ENCODE peak calls at places on chromosomes 7 and 10, in four cellular contexts. J is fibroblast of villous mesenchyme; D is CD8-positive, alpha-beta T cell; K is HCT116. P is an unnamed sample.

GRCh38 chr10:135601-136464 is 578 bp downstream of the ZMYND11 start:
- DNase-seq in K (no peak), D (peak), J (peak), P (peak)

GRCh38 chr10:114405011-114405350 is 679 bp upstream of the AFAP1L2 start:
- DNase-seq in D (no peak), J (no peak), K (no peak), P (no peak)

GRCh38 chr10:43137971-43138756 is at the start of gene CSGALNACT2:
- DNase-seq in D (peak), J (peak), K (peak), P (peak)

GRCh38 chr7:127817466-127817865 is 165.5 kb downstream of the SND1 start:
- DNase-seq in J (no peak), D (no peak), K (no peak), P (no peak)

GRCh38 chr10:113562108-113562507 is 9.3 kb downstream of the HABP2 start:
- DNase-seq in D (no peak), K (no peak), J (no peak), P (no peak)

GRCh38 chr10:74797550-74797949 is 28.9 kb upstream of the KAT6B start:
- DNase-seq in K (no peak), D (no peak), J (no peak), P (no peak)

GRCh38 chr7:30469303-30469702 is 9.3 kb downstream of the NOD1 start:
- DNase-seq in K (peak), D (no peak), J (peak), P (peak)

GRCh38 chr7:155998328-155998691 is 186.0 kb upstream of the SHH start:
- DNase-seq in D (no peak), J (no peak), K (no peak), P (no peak)

GRCh38 chr7:22447008-22447407 is 53.0 kb downstream of the STEAP1B start:
- DNase-seq in D (no peak), K (no peak), J (no peak), P (no peak)

GRCh38 chr10:100740476-100741341 is 4.7 kb upstream of the PAX2 start:
- DNase-seq in K (no peak), D (no peak), J (no peak), P (no peak)

GRCh38 chr10:24008164-24009066 is 200.5 kb upstream of the KIAA1217 start:
- DNase-seq in K (no peak), D (no peak), J (peak), P (peak)

GRCh38 chr7:111833461-111833860 is 271.2 kb upstream of the IMMP2L start:
- DNase-seq in D (no peak), J (peak), K (no peak), P (peak)

GRCh38 chr10:80702143-80702542 is 164.4 kb downstream of the SH2D4B start:
- DNase-seq in D (no peak), J (no peak), K (no peak), P (no peak)

GRCh38 chr7:142381727-142382409 is 124.0 kb upstream of the PRSS58 start:
- DNase-seq in J (no peak), D (no peak), K (no peak), P (peak)

GRCh38 chr7:18671176-18671575 is 175.6 kb downstream of the HDAC9 start:
- DNase-seq in J (no peak), K (no peak), D (no peak), P (no peak)

GRCh38 chr7:11161499-11161898 is 187.8 kb downstream of the PHF14 start:
- DNase-seq in J (no peak), D (no peak), K (no peak), P (no peak)

GRCh38 chr10:8873310-8873709 is 818.8 kb downstream of the GATA3 start:
- DNase-seq in J (no peak), D (no peak), K (no peak), P (no peak)

GRCh38 chr10:5905854-5906507 is 15.9 kb downstream of the FBH1 start:
- DNase-seq in K (no peak), J (no peak), D (no peak), P (no peak)

GRCh38 chr10:93566435-93567276 is at the start of gene FFAR4:
- DNase-seq in D (no peak), J (peak), K (no peak), P (no peak)

GRCh38 chr7:158085741-158086695 is 501.6 kb downstream of the PTPRN2 start:
- DNase-seq in D (no peak), K (no peak), J (no peak), P (no peak)

GRCh38 chr10:117543245-117543998 is 876 bp downstream of the EMX2 start:
- DNase-seq in J (peak), D (no peak), K (no peak), P (no peak)

GRCh38 chr10:98299341-98299740 is 31.3 kb upstream of the LOXL4 start:
- DNase-seq in D (no peak), J (peak), K (no peak), P (peak)

GRCh38 chr10:58756126-58756525 is 243.5 kb downstream of the BICC1 start:
- DNase-seq in K (no peak), D (no peak), J (peak), P (peak)

GRCh38 chr7:128447944-128448556 is 7.6 kb upstream of the HILPDA start:
- DNase-seq in K (no peak), D (no peak), J (no peak), P (no peak)

GRCh38 chr7:152574892-152575511 is 100.9 kb downstream of the XRCC2 start:
- DNase-seq in K (no peak), J (no peak), D (no peak), P (no peak)

GRCh38 chr7:27242580-27243339 is at the start of gene EVX1:
- DNase-seq in K (no peak), D (no peak), J (peak), P (no peak)

GRCh38 chr10:129033790-129034272 is 433.2 kb upstream of the MGMT start:
- DNase-seq in D (no peak), K (no peak), J (no peak), P (no peak)

GRCh38 chr7:100102950-100103840 is 1.8 kb downstream of the AP4M1 start:
- DNase-seq in J (peak), D (no peak), K (no peak), P (peak)

GRCh38 chr10:32000937-32001336 is 55.3 kb downstream of the KIF5B start:
- DNase-seq in K (no peak), J (peak), D (no peak), P (peak)

GRCh38 chr10:117972168-117972822 is 74.4 kb downstream of the RAB11FIP2 start:
- DNase-seq in D (no peak), K (no peak), J (no peak), P (no peak)

GRCh38 chr7:55951637-55952351 is at the start of gene MRPS17:
- DNase-seq in J (peak), D (peak), K (peak), P (peak)

GRCh38 chr10:73247509-73248258 is 629 bp upstream of the DNAJC9 start:
- DNase-seq in K (no peak), J (peak), D (no peak), P (peak)

GRCh38 chr7:108486291-108486966 is 30.2 kb upstream of the NRCAM start:
- DNase-seq in D (no peak), J (no peak), K (no peak), P (peak)

GRCh38 chr10:128186959-128187787 is 61.0 kb upstream of the MKI67 start:
- DNase-seq in J (peak), D (peak), K (no peak), P (no peak)

GRCh38 chr10:133420579-133420978 is 3.8 kb downstream of the SPRN start:
- DNase-seq in J (no peak), K (no peak), D (no peak), P (no peak)

GRCh38 chr10:133420028-133420427 is 4.4 kb downstream of the SPRN start:
- DNase-seq in D (no peak), J (no peak), K (no peak), P (no peak)

GRCh38 chr10:133422223-133422820 is 2.1 kb downstream of the SPRN start:
- DNase-seq in D (no peak), J (no peak), K (no peak), P (no peak)

GRCh38 chr10:133421336-133422222 is 2.8 kb downstream of the SPRN start:
- DNase-seq in D (no peak), K (no peak), J (no peak), P (no peak)

GRCh38 chr10:133422821-133423771 is 1.3 kb downstream of the SPRN start:
- DNase-seq in K (no peak), J (no peak), D (no peak), P (no peak)
- H3K4me3 ChIP-seq in K (no peak), J (no peak), D (no peak), P (no peak)

GRCh38 chr10:3886191-3886590 is 101.2 kb upstream of the KLF6 start:
- DNase-seq in J (peak), D (no peak), K (no peak), P (peak)

GRCh38 chr10:3889961-3890522 is 105.0 kb upstream of the KLF6 start:
- DNase-seq in J (peak), K (peak), D (no peak), P (peak)

GRCh38 chr10:3886666-3887251 is 101.8 kb upstream of the KLF6 start:
- DNase-seq in D (no peak), J (peak), K (no peak), P (peak)

GRCh38 chr10:3887404-3887803 is 102.4 kb upstream of the KLF6 start:
- DNase-seq in D (no peak), K (no peak), J (no peak), P (no peak)

DNA sequence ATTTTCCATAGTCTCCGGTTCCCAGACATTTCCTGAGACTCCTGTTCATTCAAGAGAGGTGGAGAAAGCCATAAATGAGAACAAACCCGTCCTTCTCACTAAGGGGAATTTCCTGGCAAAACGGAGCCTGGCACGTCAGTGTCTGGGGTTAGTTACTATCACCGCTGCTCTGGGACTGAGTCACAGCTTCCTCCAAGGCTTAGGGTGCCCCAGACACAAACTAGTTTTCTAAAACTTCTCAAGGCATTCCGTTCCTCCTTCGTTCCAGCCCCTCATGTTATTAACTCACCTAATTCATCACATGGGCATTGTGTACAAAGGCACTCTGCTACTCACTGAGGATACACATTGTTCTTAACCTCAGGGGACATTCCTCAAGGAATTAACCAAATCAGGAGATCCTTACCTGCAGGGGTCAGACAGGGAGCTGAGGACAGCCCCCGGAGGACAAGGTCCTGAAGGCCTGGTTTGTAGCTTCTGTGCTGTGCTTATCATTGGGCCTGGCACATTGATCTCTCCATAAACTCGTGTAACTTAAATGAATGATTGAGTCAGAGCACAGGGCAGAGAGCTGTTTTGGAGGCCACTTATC is 103.0 kb upstream of the KLF6 start:
- DNase-seq in D (peak), K (no peak), J (peak), P (peak)
- TF ChIP-seq CTCF in D (no peak), K (no peak), J (no peak), P (peak)

GRCh38 chr7:106464169-106464568 is 179.4 kb upstream of the NAMPT start:
- DNase-seq in D (no peak), K (no peak), J (no peak), P (peak)

GRCh38 chr7:106462914-106463482 is 178.2 kb upstream of the NAMPT start:
- DNase-seq in K (no peak), J (no peak), D (no peak), P (no peak)

GRCh38 chr7:106466867-106467266 is 182.1 kb upstream of the NAMPT start:
- DNase-seq in D (no peak), K (no peak), J (no peak), P (no peak)

GRCh38 chr7:106464651-106465050 is 179.9 kb upstream of the NAMPT start:
- DNase-seq in J (no peak), K (no peak), D (no peak), P (no peak)

DNA sequence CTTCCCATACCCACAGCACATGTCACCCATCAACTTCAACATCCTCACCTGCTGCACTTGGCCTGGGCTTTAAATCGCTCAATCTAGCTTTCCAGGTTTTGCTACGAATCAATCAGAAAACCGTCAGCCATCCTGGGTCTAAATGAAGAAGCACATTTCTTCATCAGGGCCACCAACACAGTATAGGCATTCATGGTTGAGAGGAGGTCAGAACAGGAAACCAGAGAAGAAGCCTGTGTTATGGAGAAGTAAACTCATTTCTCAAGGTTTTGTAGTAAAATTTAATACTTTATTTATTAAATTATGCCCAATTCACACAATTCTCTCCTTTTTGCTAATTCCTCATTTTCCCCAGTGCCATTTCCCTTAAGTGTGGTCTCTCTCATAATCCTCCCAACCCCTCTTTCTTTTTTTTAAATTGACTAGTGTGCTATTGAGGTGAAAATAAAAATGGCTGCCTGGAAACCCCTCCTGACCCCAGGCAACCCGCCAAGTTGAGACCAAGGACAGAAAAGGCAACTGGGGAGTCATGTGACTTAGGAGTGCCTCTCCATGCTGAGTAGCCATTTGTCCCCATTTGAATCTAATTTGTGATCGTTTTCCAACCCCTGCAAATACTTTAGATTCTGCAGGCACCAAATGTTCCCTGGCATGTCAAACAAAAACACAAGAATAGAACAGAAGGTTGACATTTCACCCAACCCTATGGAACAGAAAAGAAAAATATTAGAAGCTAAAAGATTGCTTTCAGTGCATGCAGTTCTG is 181.1 kb upstream of the NAMPT start:
- DNase-seq in D (no peak), K (no peak), J (no peak), P (peak)
- H3K4me3 ChIP-seq in D (no peak), K (no peak), J (no peak), P (no peak)

GRCh38 chr10:116270691-116271592 is 2.1 kb downstream of the GFRA1 start:
- DNase-seq in J (no peak), D (no peak), K (no peak), P (no peak)
- TF ChIP-seq CTCF in J (no peak), D (no peak), K (no peak), P (no peak)

GRCh38 chr7:138170959-138171703 is 94.9 kb downstream of the AKR1D1 start:
- DNase-seq in K (no peak), J (no peak), D (no peak), P (no peak)
- H3K4me3 ChIP-seq in K (no peak), J (no peak), D (no peak), P (no peak)

GRCh38 chr7:95045236-95045923 is 138.0 kb downstream of the PPP1R9A start:
- DNase-seq in J (no peak), K (no peak), D (no peak), P (peak)
- TF ChIP-seq CTCF in J (no peak), K (peak), D (no peak), P (peak)

GRCh38 chr7:44145969-44146897 is 5.1 kb upstream of the MYL7 start:
- DNase-seq in D (peak), J (peak), K (peak), P (peak)

GRCh38 chr7:44144426-44144967 is 3.4 kb upstream of the MYL7 start:
- DNase-seq in D (no peak), K (no peak), J (no peak), P (no peak)

GRCh38 chr7:44144968-44145418 is 3.9 kb upstream of the MYL7 start:
- DNase-seq in K (no peak), J (no peak), D (no peak), P (no peak)

GRCh38 chr7:44147026-44147881 is 6.1 kb upstream of the MYL7 start:
- DNase-seq in D (no peak), K (no peak), J (peak), P (no peak)

DNA sequence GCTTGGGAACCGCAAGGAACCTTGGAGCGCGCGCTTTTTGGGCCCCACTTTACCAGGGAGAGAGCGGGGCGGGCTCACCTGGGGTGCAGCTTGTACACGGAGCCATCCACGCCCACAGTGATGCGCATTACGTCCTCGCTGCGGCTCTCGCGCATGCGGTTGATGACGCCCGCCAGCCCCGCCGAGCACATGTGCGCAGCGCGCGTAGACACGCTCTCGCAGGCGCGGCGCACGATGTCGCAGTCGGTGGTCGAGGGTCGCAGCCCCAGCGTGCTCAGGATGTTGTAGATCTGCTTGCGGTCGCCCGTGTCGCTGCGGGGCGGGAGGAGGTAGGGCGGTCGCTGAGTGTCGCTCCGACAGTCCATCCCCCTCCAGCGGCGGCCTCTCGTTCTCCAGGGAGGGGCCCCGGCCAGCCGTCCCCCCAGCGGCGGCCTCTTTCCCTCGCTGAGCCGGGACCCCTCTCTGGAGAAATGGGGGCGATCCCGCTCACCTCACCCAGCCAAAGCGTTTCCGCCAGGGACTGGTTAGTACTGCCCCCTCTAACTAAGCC is 4.4 kb upstream of the MYL7 start:
- DNase-seq in J (no peak), K (no peak), D (peak), P (peak)
- H3K4me3 ChIP-seq in J (peak), K (no peak), D (peak), P (peak)

GRCh38 chr7:39621261-39621660 is 2.1 kb upstream of the RALA start:
- DNase-seq in K (no peak), J (peak), D (no peak), P (peak)

GRCh38 chr7:39617010-39617409 is 6.4 kb upstream of the RALA start:
- DNase-seq in K (no peak), J (no peak), D (no peak), P (peak)

GRCh38 chr7:39616138-39616537 is 7.2 kb upstream of the RALA start:
- DNase-seq in K (no peak), D (no peak), J (no peak), P (peak)

GRCh38 chr7:39621784-39622411 is 1.5 kb upstream of the RALA start:
- DNase-seq in K (no peak), D (no peak), J (no peak), P (no peak)

GRCh38 chr7:39618868-39619267 is 4.5 kb upstream of the RALA start:
- DNase-seq in J (no peak), D (no peak), K (no peak), P (no peak)
- TF ChIP-seq CTCF in J (no peak), D (no peak), K (no peak), P (no peak)

DNA sequence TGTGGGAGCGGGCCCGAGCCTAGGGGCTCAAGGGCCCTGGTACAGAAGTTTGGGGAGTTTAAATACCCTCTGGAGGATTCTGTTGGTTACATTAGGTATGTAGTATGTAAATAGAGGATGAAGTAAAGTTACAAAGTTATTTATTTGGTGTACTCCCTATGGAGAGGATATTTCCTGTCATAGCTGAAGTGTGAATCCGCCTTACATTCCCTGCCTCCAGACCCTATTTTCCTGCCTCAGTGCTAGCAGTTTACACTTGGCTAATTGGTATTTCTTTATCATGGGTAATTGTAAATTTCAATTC is 60.6 kb upstream of the KLF14 start:
- DNase-seq in D (no peak), J (no peak), K (no peak), P (no peak)
- H3K4me3 ChIP-seq in D (no peak), J (peak), K (peak), P (peak)